ENCODE peak calls at places on chromosome 9, in nine cellular contexts. Z is AG04449, R is right lobe of liver, E is colonic mucosa, Q is Calu3, U is RWPE2, V is HFF-Myc, W is mucosa of descending colon, X is astrocyte of the cerebellum. S is an unnamed sample.

GRCh38 chr9:136138566-136138965 is 19.9 kb upstream of the TMEM250 start:
- DNase-seq in V (no peak), E (peak), R (no peak), X (no peak), Q (no peak), W (peak), Z (no peak), U (no peak), S (no peak)

GRCh38 chr9:100011062-100011681 is 87.6 kb downstream of the ERP44 start:
- DNase-seq in E (peak), V (peak), R (no peak), X (peak), Z (no peak), U (no peak), Q (peak), W (no peak), S (no peak)

GRCh38 chr9:33151007-33151557 is 16.1 kb downstream of the B4GALT1 start:
- DNase-seq in E (peak), R (no peak), Q (no peak), V (peak), Z (peak), X (peak), W (peak), U (peak), S (no peak)

GRCh38 chr9:70229579-70229978 is 29.2 kb upstream of the SMC5 start:
- DNase-seq in Z (no peak), X (peak), Q (no peak), U (no peak), R (no peak), W (no peak), V (no peak), E (no peak), S (no peak)

GRCh38 chr9:123069010-123069481 is 35.6 kb downstream of the GPR21 start:
- DNase-seq in Q (no peak), X (peak), W (no peak), E (no peak), V (peak), R (no peak), U (no peak), Z (peak), S (no peak)

GRCh38 chr9:35448511-35448910 is 41.4 kb upstream of the RUSC2 start:
- DNase-seq in R (no peak), W (no peak), U (no peak), V (no peak), Q (no peak), E (no peak), X (no peak), Z (no peak), S (no peak)

GRCh38 chr9:33475357-33475756 is 1.6 kb upstream of the NOL6 start:
- DNase-seq in R (no peak), Q (no peak), Z (no peak), E (no peak), U (no peak), W (no peak), V (no peak), X (no peak), S (peak)

GRCh38 chr9:7273575-7273974 is 515.8 kb downstream of the KDM4C start:
- DNase-seq in Q (no peak), U (no peak), R (no peak), X (no peak), V (no peak), Z (no peak), E (no peak), W (no peak), S (no peak)

DNA sequence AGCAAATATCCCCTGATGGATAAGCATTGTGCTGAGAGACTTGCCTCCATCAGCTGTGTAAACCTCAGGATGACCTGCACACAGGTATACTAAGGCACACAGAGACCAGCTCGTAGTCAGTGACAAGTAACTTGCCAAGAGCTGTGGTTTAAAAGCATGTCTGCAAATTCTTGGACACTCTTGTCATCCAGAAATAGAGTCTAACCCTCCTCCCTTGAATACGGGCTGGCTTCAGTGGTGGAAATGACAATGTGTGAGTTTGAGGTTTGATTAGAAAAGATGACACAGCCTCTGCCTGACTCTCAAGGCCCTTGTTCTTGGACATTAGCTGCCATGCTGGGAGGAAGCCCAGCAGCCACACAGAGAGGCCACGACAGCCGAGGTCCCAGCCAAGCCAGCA is 114.4 kb downstream of the GADD45G start:
- DNase-seq in U (no peak), Z (no peak), W (no peak), X (no peak), V (no peak), R (no peak), E (no peak), Q (no peak), S (no peak)
- TF ChIP-seq CTCF in U (no peak), Z (no peak), W (no peak), X (no peak), V (no peak), R (no peak), E (no peak), Q (no peak), S (no peak)

GRCh38 chr9:113505963-113506624 is 42.6 kb downstream of the RGS3 start:
- DNase-seq in X (no peak), W (no peak), Z (no peak), U (no peak), E (no peak), Q (no peak), V (no peak), R (no peak), S (no peak)

GRCh38 chr9:113509463-113509862 is 45.9 kb downstream of the RGS3 start:
- DNase-seq in R (no peak), V (no peak), E (no peak), Z (peak), Q (no peak), X (peak), W (no peak), U (no peak), S (no peak)

GRCh38 chr9:113507256-113507655 is 43.7 kb downstream of the RGS3 start:
- DNase-seq in Z (no peak), X (no peak), Q (no peak), R (no peak), E (no peak), W (no peak), V (no peak), U (no peak), S (no peak)

GRCh38 chr9:113511047-113511521 is 47.6 kb downstream of the RGS3 start:
- DNase-seq in Q (peak), X (no peak), Z (no peak), U (no peak), V (no peak), E (peak), W (peak), R (peak), S (no peak)

DNA sequence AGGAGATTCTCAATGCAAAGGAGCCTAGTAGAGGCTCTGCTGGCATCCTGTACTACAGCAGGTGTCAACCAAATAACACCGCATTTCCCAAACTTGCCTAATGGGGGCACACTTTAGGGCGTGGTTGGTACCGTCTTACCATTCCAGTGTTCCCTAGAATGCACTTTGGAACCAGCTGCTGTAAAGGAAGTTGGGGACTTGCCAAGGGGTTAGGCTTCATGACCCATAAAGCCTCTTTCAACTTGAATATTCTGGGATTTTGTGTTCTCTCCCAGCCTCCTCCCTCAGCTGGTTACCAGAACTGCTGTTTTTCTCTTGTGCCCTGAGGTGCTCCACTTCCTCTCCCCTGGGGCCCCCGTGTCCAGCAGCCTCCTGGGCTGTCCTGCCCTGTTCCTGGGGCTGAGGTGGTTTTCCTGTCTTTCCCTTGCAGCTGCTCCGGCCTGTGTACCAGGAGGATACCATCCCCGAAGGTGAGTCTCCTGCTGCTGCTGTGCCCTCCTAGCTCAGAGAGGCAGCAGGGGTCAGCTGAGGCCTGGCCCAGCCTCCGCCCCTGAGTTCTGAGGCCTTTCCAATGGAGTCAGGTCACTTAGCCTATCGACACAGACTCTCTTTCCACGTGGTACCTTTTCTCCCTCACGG is 44.7 kb downstream of the RGS3 start:
- DNase-seq in U (no peak), X (no peak), R (no peak), E (peak), V (peak), Z (no peak), W (peak), Q (peak), S (no peak)
- TF ChIP-seq CTCF in U (no peak), X (no peak), R (peak), E (peak), V (peak), Z (no peak), W (no peak), Q (no peak), S (no peak)

DNA sequence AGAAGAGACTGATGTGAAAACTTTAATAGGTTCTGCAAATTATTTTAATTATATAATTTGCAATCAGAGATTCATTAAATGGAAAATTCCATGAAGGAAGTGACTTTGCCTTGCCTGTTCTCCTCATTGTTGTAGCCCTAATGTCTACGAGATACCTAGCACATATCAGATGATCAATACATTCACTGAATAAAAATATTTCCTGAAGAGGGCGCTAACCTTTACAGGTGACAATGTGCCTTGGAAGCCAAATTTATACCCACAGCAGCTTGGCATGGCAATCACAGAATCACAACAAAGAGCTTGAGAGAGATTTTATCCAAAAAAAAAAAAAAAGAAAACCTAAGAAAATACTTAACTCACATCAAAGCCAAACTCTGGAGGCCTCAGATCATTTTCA is 17.4 kb downstream of the HAUS6 start:
- DNase-seq in W (no peak), V (no peak), R (no peak), X (no peak), Z (no peak), Q (no peak), E (no peak), U (no peak), S (no peak)
- TF ChIP-seq CTCF in W (no peak), V (no peak), R (peak), X (peak), Z (no peak), Q (no peak), E (peak), U (peak), S (no peak)

GRCh38 chr9:4382722-4383317 is 83.0 kb upstream of the GLIS3 start:
- DNase-seq in R (no peak), Z (no peak), E (no peak), W (no peak), X (peak), Q (peak), U (no peak), V (no peak), S (no peak)
- TF ChIP-seq CTCF in R (peak), Z (peak), E (peak), W (peak), X (peak), Q (peak), U (peak), V (peak), S (peak)

DNA sequence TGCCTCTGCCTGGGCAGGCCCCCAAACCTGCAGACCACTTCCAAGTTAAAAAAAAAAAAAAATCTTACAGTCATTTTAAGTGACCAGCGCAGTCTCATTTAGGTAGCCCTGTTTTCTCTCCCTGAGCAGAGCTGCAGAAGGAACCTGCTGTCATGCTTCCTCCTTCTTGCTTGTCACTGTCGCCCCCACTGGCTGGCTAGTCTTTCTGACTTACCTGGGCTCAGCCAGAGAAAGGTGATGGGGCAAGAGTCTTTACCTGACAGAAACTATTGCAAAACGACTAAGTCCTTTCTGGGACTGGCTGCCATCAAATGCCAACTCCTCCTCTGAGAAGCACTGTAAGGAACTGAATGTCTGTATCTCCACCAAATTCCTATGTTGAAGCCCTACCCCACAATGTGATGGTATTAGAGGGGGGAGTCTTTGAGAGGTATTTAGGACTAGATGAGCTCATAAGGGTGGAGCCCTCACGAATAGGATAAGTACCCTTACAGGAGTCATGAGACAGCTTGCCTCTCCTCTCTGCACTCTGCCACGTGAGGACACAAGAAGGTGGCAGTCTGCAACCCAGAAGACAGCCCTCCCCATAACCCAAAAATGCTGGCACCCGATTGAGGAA is 58.4 kb upstream of the SHC3 start:
- DNase-seq in Q (no peak), R (no peak), Z (no peak), X (no peak), V (no peak), W (no peak), E (no peak), U (no peak), S (no peak)
- TF ChIP-seq CTCF in Q (no peak), R (no peak), Z (no peak), X (no peak), V (no peak), W (no peak), E (no peak), U (no peak), S (no peak)